ENCODE peak calls at places on chromosomes 3 and 15, in ten cellular contexts. T, D, Z, J, R, Q, Y, S, U and W are unnamed samples.
A peak's percentile ranks its signal among the peaks of the same experiment; 100 is the strongest.

GRCh38 chr15:58760385-58761009 is 10.6 kb upstream of the MINDY2 start:
- DNase-seq in T (no peak), D (peak; percentile 49), Z (no peak), J (no peak), R (no peak), Q (no peak), Y (no peak), S (no peak), U (no peak), W (peak; percentile 17)

GRCh38 chr3:172038823-172039222 is 555 bp upstream of the FNDC3B start:
- DNase-seq in T (no peak), D (peak; percentile 68), Z (no peak), J (no peak), R (no peak), Q (peak; percentile 81), Y (no peak), S (peak; percentile 61), U (no peak), W (no peak)

GRCh38 chr3:53804697-53805462 is 41.3 kb downstream of the CHDH start:
- DNase-seq in T (no peak), D (no peak), Z (no peak), J (no peak), R (peak; percentile 86), Q (no peak), Y (no peak), S (peak; percentile 64), U (no peak), W (no peak)

GRCh38 chr3:31077021-31077601 is 182.7 kb upstream of the GADL1 start:
- DNase-seq in T (no peak), D (no peak), Z (no peak), J (peak; percentile 9), R (peak; percentile 96), Q (no peak), Y (peak; percentile 8), S (peak; percentile 75), U (no peak), W (no peak)

GRCh38 chr3:23859012-23859743 is 53.4 kb downstream of the UBE2E1 start:
- DNase-seq in T (no peak), D (no peak), Z (no peak), J (no peak), R (peak; percentile 54), Q (no peak), Y (no peak), S (peak; percentile 57), U (no peak), W (no peak)

GRCh38 chr15:77034620-77035467 is 36.1 kb downstream of the TSPAN3 start:
- DNase-seq in T (peak; percentile 56), D (no peak), Z (no peak), J (peak; percentile 60), R (no peak), Q (peak; percentile 55), Y (peak; percentile 66), S (peak; percentile 39), U (peak; percentile 69), W (peak; percentile 67)

GRCh38 chr3:188348445-188349244 is 194.7 kb downstream of the LPP start:
- DNase-seq in T (peak; percentile 58), D (peak; percentile 15), Z (no peak), J (peak; percentile 65), R (peak; percentile 84), Q (peak; percentile 92), Y (no peak), S (peak; percentile 96), U (no peak), W (no peak)

GRCh38 chr3:65776494-65776893 is 262.2 kb downstream of the MAGI1 start:
- DNase-seq in T (no peak), D (no peak), Z (no peak), J (peak; percentile 39), R (peak; percentile 9), Q (no peak), Y (no peak), S (no peak), U (no peak), W (no peak)

GRCh38 chr3:187838016-187838535 is 92.8 kb upstream of the BCL6 start:
- DNase-seq in T (no peak), D (no peak), Z (no peak), J (no peak), R (no peak), Q (no peak), Y (no peak), S (no peak), U (no peak), W (no peak)

GRCh38 chr3:10445561-10445960 is 59.8 kb downstream of the ATP2B2 start:
- DNase-seq in T (no peak), D (no peak), Z (no peak), J (no peak), R (peak; percentile 17), Q (no peak), Y (no peak), S (no peak), U (no peak), W (no peak)

GRCh38 chr15:91319715-91320059 is 219.6 kb downstream of the SV2B start:
- DNase-seq in T (no peak), D (no peak), Z (no peak), J (no peak), R (no peak), Q (no peak), Y (no peak), S (no peak), U (no peak), W (no peak)
- TF ChIP-seq CTCF in T (no peak), D (no peak), Z (no peak), J (no peak), R (no peak), Q (no peak), Y (no peak), S (no peak), U (no peak), W (no peak)

GRCh38 chr15:54250351-54250750 is 272.1 kb downstream of the UNC13C start:
- DNase-seq in T (no peak), D (no peak), Z (no peak), J (no peak), R (no peak), Q (no peak), Y (no peak), S (no peak), U (no peak), W (no peak)
- TF ChIP-seq CTCF in T (no peak), D (no peak), Z (no peak), J (no peak), R (no peak), Q (no peak), Y (no peak), S (no peak), U (no peak), W (no peak)

DNA sequence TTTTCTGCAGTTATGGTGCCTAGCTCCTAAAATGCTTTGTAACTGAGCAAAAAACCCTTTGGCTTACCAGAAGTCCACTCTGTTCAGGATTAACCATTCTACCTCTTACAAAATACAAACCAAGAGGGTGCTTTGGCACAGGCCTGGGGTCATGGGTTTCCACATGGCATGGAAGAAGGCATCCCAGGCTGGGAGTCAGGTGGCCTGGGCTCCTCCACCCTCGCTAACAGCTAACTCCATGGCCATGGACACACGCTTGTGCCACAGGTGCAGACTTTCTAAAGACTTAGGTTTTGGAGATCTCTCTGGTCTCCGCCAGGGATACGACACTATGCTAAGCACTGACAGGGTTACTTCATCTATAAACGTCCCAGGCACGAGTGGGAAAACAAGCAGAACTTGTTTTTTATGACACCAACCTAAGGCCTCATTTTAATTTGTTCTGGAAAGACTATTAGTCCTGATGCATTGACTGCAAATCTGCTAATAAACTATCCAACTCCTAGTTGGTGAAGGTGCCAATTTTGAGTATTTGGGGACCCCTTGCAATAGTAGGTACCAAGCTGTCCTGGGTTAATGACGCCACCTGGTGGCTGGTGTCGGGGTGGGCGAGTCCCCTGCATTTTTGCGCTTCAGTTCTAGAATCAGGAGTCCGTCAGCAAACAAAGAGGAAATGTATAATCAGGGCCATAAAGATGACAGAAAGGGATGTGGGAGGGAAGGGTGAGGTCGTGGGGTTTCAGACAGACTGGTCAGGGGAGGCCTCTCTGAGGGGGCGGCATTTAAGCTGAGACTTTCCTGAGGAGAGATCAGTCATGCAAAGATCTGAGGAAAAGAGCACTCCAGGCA is 10.3 kb upstream of the ALDH1A3 start:
- DNase-seq in T (no peak), D (peak; percentile 10), Z (no peak), J (peak; percentile 30), R (no peak), Q (no peak), Y (no peak), S (no peak), U (no peak), W (peak; percentile 41)
- TF ChIP-seq CTCF in T (peak; percentile 35), D (no peak), Z (peak; percentile 22), J (peak; percentile 68), R (peak; percentile 77), Q (no peak), Y (peak; percentile 13), S (peak; percentile 65), U (peak; percentile 16), W (peak; percentile 86)

DNA sequence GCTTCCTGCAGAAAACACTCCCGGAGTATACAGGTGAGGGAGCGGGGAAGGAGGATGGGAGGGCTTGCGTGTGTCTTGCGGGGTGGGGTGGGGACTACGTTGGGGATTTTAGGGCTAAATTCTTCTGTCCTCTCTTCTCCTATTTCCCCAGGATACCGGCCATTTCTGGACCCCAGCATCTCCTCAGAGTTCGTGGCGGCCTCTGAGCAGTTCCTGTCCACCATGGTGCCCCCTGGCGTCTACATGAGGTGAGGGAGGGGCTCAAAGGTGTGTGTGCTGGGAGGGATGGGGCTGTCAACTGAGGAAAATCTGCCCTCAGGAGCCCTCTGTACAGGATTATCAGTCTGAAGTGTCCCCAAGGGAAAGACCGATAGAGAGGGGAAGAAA is 6.6 kb downstream of the DUOX1 start:
- DNase-seq in T (no peak), D (no peak), Z (no peak), J (no peak), R (no peak), Q (no peak), Y (no peak), S (no peak), U (no peak), W (peak; percentile 44)
- TF ChIP-seq CTCF in T (no peak), D (no peak), Z (peak; percentile 5), J (no peak), R (no peak), Q (no peak), Y (peak; percentile 35), S (peak; percentile 41), U (peak; percentile 27), W (peak; percentile 25)

GRCh38 chr3:32238816-32239637 is 547 bp downstream of the CMTM8 start:
- DNase-seq in T (peak; percentile 64), D (peak; percentile 68), Z (no peak), J (peak; percentile 45), R (no peak), Q (no peak), Y (peak; percentile 38), S (peak; percentile 48), U (peak; percentile 59), W (peak; percentile 51)

GRCh38 chr3:32241100-32241499 is 2.6 kb downstream of the CMTM8 start:
- DNase-seq in T (no peak), D (no peak), Z (no peak), J (no peak), R (no peak), Q (no peak), Y (no peak), S (no peak), U (no peak), W (no peak)

GRCh38 chr3:32237670-32238026 is 832 bp upstream of the CMTM8 start:
- DNase-seq in T (no peak), D (no peak), Z (no peak), J (no peak), R (no peak), Q (no peak), Y (no peak), S (no peak), U (peak; percentile 4), W (no peak)

GRCh38 chr3:32238027-32238815 is at the start of gene CMTM8:
- DNase-seq in T (peak; percentile 76), D (peak; percentile 50), Z (no peak), J (peak; percentile 54), R (no peak), Q (no peak), Y (peak; percentile 81), S (peak; percentile 43), U (peak; percentile 71), W (peak; percentile 73)

GRCh38 chr3:32239638-32240550 is 1.4 kb downstream of the CMTM8 start:
- DNase-seq in T (no peak), D (peak; percentile 9), Z (no peak), J (peak; percentile 64), R (no peak), Q (no peak), Y (peak; percentile 68), S (peak; percentile 68), U (peak; percentile 58), W (peak; percentile 44)
- TF ChIP-seq CTCF in T (peak; percentile 39), D (no peak), Z (peak; percentile 48), J (peak; percentile 67), R (peak; percentile 42), Q (no peak), Y (no peak), S (peak; percentile 69), U (peak; percentile 61), W (peak; percentile 60)